ENCODE peak calls at places on chromosomes 2 and 18, in ten cellular contexts. One of them, this sample, is unnamed.
A peak's percentile ranks its signal among the peaks of the same experiment; 100 is the strongest.

GRCh38 chr2:103959174-103960125 is 894.5 kb upstream of the POU3F3 start:
- DNase-seq in spleen: no peak
- DNase-seq in adipocyte: peak; percentile 37
- DNase-seq in CD8-positive, alpha-beta memory T cell: no peak
- DNase-seq in CD8-positive, alpha-beta T cell: no peak
- DNase-seq in endodermal cell: peak; percentile 82
- DNase-seq in PC-3: peak; percentile 48
- DNase-seq in cardiac muscle cell: peak; percentile 0
- DNase-seq in fibroblast of lung: peak; percentile 34
- DNase-seq in HAP-1: no peak
- DNase-seq in this sample: peak; percentile 4

GRCh38 chr2:127082974-127083373 is 24.0 kb downstream of the BIN1 start:
- DNase-seq in HAP-1: no peak
- DNase-seq in endodermal cell: no peak
- DNase-seq in fibroblast of lung: peak; percentile 33
- DNase-seq in PC-3: no peak
- DNase-seq in adipocyte: no peak
- DNase-seq in CD8-positive, alpha-beta memory T cell: no peak
- DNase-seq in spleen: no peak
- DNase-seq in CD8-positive, alpha-beta T cell: no peak
- DNase-seq in cardiac muscle cell: peak; percentile 82
- DNase-seq in this sample: no peak

GRCh38 chr2:33412920-33413319 is 63.5 kb upstream of the RASGRP3 start:
- DNase-seq in adipocyte: peak; percentile 77
- DNase-seq in fibroblast of lung: peak; percentile 70
- DNase-seq in CD8-positive, alpha-beta memory T cell: no peak
- DNase-seq in spleen: no peak
- DNase-seq in cardiac muscle cell: peak; percentile 78
- DNase-seq in endodermal cell: no peak
- DNase-seq in PC-3: peak; percentile 73
- DNase-seq in CD8-positive, alpha-beta T cell: no peak
- DNase-seq in HAP-1: no peak
- DNase-seq in this sample: peak; percentile 31

GRCh38 chr2:172999641-173000387 is 75.8 kb upstream of the MAP3K20 start:
- DNase-seq in CD8-positive, alpha-beta memory T cell: no peak
- DNase-seq in endodermal cell: no peak
- DNase-seq in PC-3: no peak
- DNase-seq in cardiac muscle cell: no peak
- DNase-seq in CD8-positive, alpha-beta T cell: no peak
- DNase-seq in adipocyte: no peak
- DNase-seq in fibroblast of lung: peak; percentile 25
- DNase-seq in HAP-1: peak; percentile 53
- DNase-seq in spleen: no peak
- DNase-seq in this sample: no peak

GRCh38 chr2:113886479-113887383 is 3.2 kb upstream of the ACTR3 start:
- DNase-seq in adipocyte: peak; percentile 52
- DNase-seq in cardiac muscle cell: peak; percentile 83
- DNase-seq in PC-3: peak; percentile 93
- DNase-seq in CD8-positive, alpha-beta T cell: no peak
- DNase-seq in HAP-1: no peak
- DNase-seq in spleen: peak; percentile 81
- DNase-seq in CD8-positive, alpha-beta memory T cell: no peak
- DNase-seq in fibroblast of lung: peak; percentile 94
- DNase-seq in endodermal cell: no peak
- DNase-seq in this sample: peak; percentile 88

GRCh38 chr2:153668923-153669322 is 190.4 kb upstream of the RPRM start:
- DNase-seq in HAP-1: no peak
- DNase-seq in endodermal cell: no peak
- DNase-seq in fibroblast of lung: no peak
- DNase-seq in spleen: peak; percentile 65
- DNase-seq in adipocyte: no peak
- DNase-seq in CD8-positive, alpha-beta T cell: no peak
- DNase-seq in cardiac muscle cell: no peak
- DNase-seq in CD8-positive, alpha-beta memory T cell: no peak
- DNase-seq in PC-3: no peak
- DNase-seq in this sample: no peak

GRCh38 chr2:235740821-235741220 is 247.0 kb downstream of the AGAP1 start:
- DNase-seq in CD8-positive, alpha-beta memory T cell: no peak
- DNase-seq in cardiac muscle cell: no peak
- DNase-seq in adipocyte: no peak
- DNase-seq in endodermal cell: peak; percentile 83
- DNase-seq in fibroblast of lung: no peak
- DNase-seq in HAP-1: peak; percentile 7
- DNase-seq in PC-3: peak; percentile 42
- DNase-seq in spleen: no peak
- DNase-seq in CD8-positive, alpha-beta T cell: no peak
- DNase-seq in this sample: peak; percentile 20

GRCh38 chr18:79449551-79450288 is 54.0 kb downstream of the NFATC1 start:
- DNase-seq in CD8-positive, alpha-beta T cell: no peak
- DNase-seq in cardiac muscle cell: no peak
- DNase-seq in PC-3: no peak
- DNase-seq in endodermal cell: no peak
- DNase-seq in adipocyte: no peak
- DNase-seq in HAP-1: no peak
- DNase-seq in spleen: no peak
- DNase-seq in fibroblast of lung: no peak
- DNase-seq in CD8-positive, alpha-beta memory T cell: no peak
- DNase-seq in this sample: no peak

GRCh38 chr2:100878000-100878786 is 58.3 kb downstream of the NPAS2 start:
- DNase-seq in fibroblast of lung: no peak
- DNase-seq in cardiac muscle cell: peak; percentile 38
- DNase-seq in HAP-1: no peak
- DNase-seq in endodermal cell: peak; percentile 31
- DNase-seq in PC-3: no peak
- DNase-seq in adipocyte: no peak
- DNase-seq in CD8-positive, alpha-beta T cell: no peak
- DNase-seq in spleen: no peak
- DNase-seq in CD8-positive, alpha-beta memory T cell: no peak
- DNase-seq in this sample: no peak
- H3K27me3 ChIP-seq in fibroblast of lung: no peaks in the 10 kb centered on the region
- H3K27me3 ChIP-seq in cardiac muscle cell: no peaks in the 10 kb centered on the region
- H3K27me3 ChIP-seq in HAP-1: no peaks in the 10 kb centered on the region
- H3K27me3 ChIP-seq in endodermal cell: no peaks in the 10 kb centered on the region
- H3K27me3 ChIP-seq in PC-3: no peaks in the 10 kb centered on the region
- H3K27me3 ChIP-seq in adipocyte: no peaks in the 10 kb centered on the region
- H3K27me3 ChIP-seq in CD8-positive, alpha-beta T cell: no peaks in the 10 kb centered on the region
- H3K27me3 ChIP-seq in spleen: no peaks in the 10 kb centered on the region
- H3K27me3 ChIP-seq in CD8-positive, alpha-beta memory T cell: no peaks in the 10 kb centered on the region
- H3K27me3 ChIP-seq in this sample: no peaks in the 10 kb centered on the region

GRCh38 chr18:76529433-76529811 is 34.4 kb upstream of the ZNF516 start:
- DNase-seq in spleen: no peak
- DNase-seq in fibroblast of lung: no peak
- DNase-seq in endodermal cell: no peak
- DNase-seq in CD8-positive, alpha-beta memory T cell: no peak
- DNase-seq in PC-3: no peak
- DNase-seq in cardiac muscle cell: no peak
- DNase-seq in adipocyte: no peak
- DNase-seq in CD8-positive, alpha-beta T cell: no peak
- DNase-seq in HAP-1: no peak
- DNase-seq in this sample: no peak
- H3K4me3 ChIP-seq in spleen: peak overlapping the region; percentile 59
- H3K4me3 ChIP-seq in fibroblast of lung: peak overlapping the region; percentile 61
- H3K4me3 ChIP-seq in endodermal cell: no peak overlapping the region
- H3K4me3 ChIP-seq in CD8-positive, alpha-beta memory T cell: no peak overlapping the region
- H3K4me3 ChIP-seq in PC-3: no peak overlapping the region
- H3K4me3 ChIP-seq in cardiac muscle cell: no peak overlapping the region
- H3K4me3 ChIP-seq in adipocyte: peak overlapping the region; percentile 76
- H3K4me3 ChIP-seq in CD8-positive, alpha-beta T cell: peak overlapping the region; percentile 46
- H3K4me3 ChIP-seq in HAP-1: no peak overlapping the region
- H3K4me3 ChIP-seq in this sample: no peak overlapping the region

GRCh38 chr2:108458082-108458481 is 9.1 kb downstream of the GCC2 start:
- DNase-seq in PC-3: no peak
- DNase-seq in cardiac muscle cell: no peak
- DNase-seq in CD8-positive, alpha-beta memory T cell: no peak
- DNase-seq in fibroblast of lung: no peak
- DNase-seq in CD8-positive, alpha-beta T cell: no peak
- DNase-seq in spleen: no peak
- DNase-seq in endodermal cell: no peak
- DNase-seq in HAP-1: no peak
- DNase-seq in adipocyte: no peak
- DNase-seq in this sample: no peak
- H3K36me3 ChIP-seq in PC-3: peaks cover 65% of the 10 kb centered on the region
- H3K36me3 ChIP-seq in cardiac muscle cell: peaks cover 22% of the 10 kb centered on the region
- H3K36me3 ChIP-seq in CD8-positive, alpha-beta memory T cell: peaks cover 53% of the 10 kb centered on the region
- H3K36me3 ChIP-seq in fibroblast of lung: no peaks in the 10 kb centered on the region
- H3K36me3 ChIP-seq in CD8-positive, alpha-beta T cell: peaks cover 34% of the 10 kb centered on the region
- H3K36me3 ChIP-seq in spleen: peaks cover 99% of the 10 kb centered on the region
- H3K36me3 ChIP-seq in endodermal cell: peaks cover 82% of the 10 kb centered on the region
- H3K36me3 ChIP-seq in HAP-1: peaks cover 26% of the 10 kb centered on the region
- H3K36me3 ChIP-seq in adipocyte: peaks cover 75% of the 10 kb centered on the region
- H3K36me3 ChIP-seq in this sample: peaks cover 69% of the 10 kb centered on the region

GRCh38 chr2:110727923-110728322 is 4.5 kb upstream of the ACOXL start:
- DNase-seq in endodermal cell: no peak
- DNase-seq in CD8-positive, alpha-beta T cell: no peak
- DNase-seq in spleen: no peak
- DNase-seq in HAP-1: no peak
- DNase-seq in fibroblast of lung: no peak
- DNase-seq in adipocyte: no peak
- DNase-seq in CD8-positive, alpha-beta memory T cell: no peak
- DNase-seq in PC-3: peak; percentile 28
- DNase-seq in cardiac muscle cell: no peak
- DNase-seq in this sample: no peak

GRCh38 chr2:110725859-110726258 is 6.5 kb upstream of the ACOXL start:
- DNase-seq in CD8-positive, alpha-beta memory T cell: no peak
- DNase-seq in PC-3: no peak
- DNase-seq in adipocyte: no peak
- DNase-seq in fibroblast of lung: no peak
- DNase-seq in spleen: no peak
- DNase-seq in CD8-positive, alpha-beta T cell: no peak
- DNase-seq in cardiac muscle cell: no peak
- DNase-seq in endodermal cell: no peak
- DNase-seq in HAP-1: no peak
- DNase-seq in this sample: no peak

GRCh38 chr2:110726285-110726684 is 6.1 kb upstream of the ACOXL start:
- DNase-seq in fibroblast of lung: no peak
- DNase-seq in PC-3: no peak
- DNase-seq in HAP-1: no peak
- DNase-seq in endodermal cell: no peak
- DNase-seq in adipocyte: no peak
- DNase-seq in cardiac muscle cell: no peak
- DNase-seq in spleen: no peak
- DNase-seq in CD8-positive, alpha-beta T cell: no peak
- DNase-seq in CD8-positive, alpha-beta memory T cell: no peak
- DNase-seq in this sample: no peak

GRCh38 chr2:110725370-110725769 is 7.0 kb upstream of the ACOXL start:
- DNase-seq in spleen: no peak
- DNase-seq in endodermal cell: no peak
- DNase-seq in adipocyte: no peak
- DNase-seq in CD8-positive, alpha-beta memory T cell: no peak
- DNase-seq in cardiac muscle cell: no peak
- DNase-seq in HAP-1: no peak
- DNase-seq in CD8-positive, alpha-beta T cell: no peak
- DNase-seq in fibroblast of lung: no peak
- DNase-seq in PC-3: no peak
- DNase-seq in this sample: no peak

GRCh38 chr2:110724820-110725219 is 7.6 kb upstream of the ACOXL start:
- DNase-seq in HAP-1: no peak
- DNase-seq in PC-3: no peak
- DNase-seq in adipocyte: no peak
- DNase-seq in spleen: no peak
- DNase-seq in CD8-positive, alpha-beta T cell: no peak
- DNase-seq in cardiac muscle cell: no peak
- DNase-seq in CD8-positive, alpha-beta memory T cell: no peak
- DNase-seq in endodermal cell: no peak
- DNase-seq in fibroblast of lung: no peak
- DNase-seq in this sample: no peak
- H3K27me3 ChIP-seq in HAP-1: no peaks in the 10 kb centered on the region
- H3K27me3 ChIP-seq in PC-3: no peaks in the 10 kb centered on the region
- H3K27me3 ChIP-seq in adipocyte: peaks cover 46% of the 10 kb centered on the region
- H3K27me3 ChIP-seq in spleen: no peaks in the 10 kb centered on the region
- H3K27me3 ChIP-seq in CD8-positive, alpha-beta T cell: no peaks in the 10 kb centered on the region
- H3K27me3 ChIP-seq in cardiac muscle cell: no peaks in the 10 kb centered on the region
- H3K27me3 ChIP-seq in CD8-positive, alpha-beta memory T cell: no peaks in the 10 kb centered on the region
- H3K27me3 ChIP-seq in endodermal cell: no peaks in the 10 kb centered on the region
- H3K27me3 ChIP-seq in fibroblast of lung: peaks cover 31% of the 10 kb centered on the region
- H3K27me3 ChIP-seq in this sample: peaks cover 12% of the 10 kb centered on the region

This sample was measured in MG63.